ENCODE peak calls at places on chromosomes 3 and 15, in ten cellular contexts. G is fibroblast of mammary gland, B is right cardiac atrium, H is right lobe of liver, D is retinal pigment epithelial cell, W is aorta, V is H7, Y is SJSA1, J is brain microvascular endothelial cell, E is endothelial cell of umbilical vein. A is an unnamed sample.

GRCh38 chr3:31534036-31534435 is 1.3 kb downstream of the STT3B start:
- DNase-seq in V (no peak), J (no peak), W (no peak), H (no peak), Y (no peak), G (no peak), E (no peak), D (no peak), B (no peak), A (no peak)

GRCh38 chr3:99780749-99781148 is 36.9 kb upstream of the CMSS1 start:
- DNase-seq in H (no peak), B (no peak), J (no peak), E (no peak), W (no peak), Y (no peak), D (no peak), G (no peak), V (no peak), A (no peak)

GRCh38 chr15:94206463-94207167 is 24.7 kb upstream of the MCTP2 start:
- DNase-seq in E (no peak), H (no peak), G (peak), J (peak), Y (peak), V (no peak), B (no peak), W (no peak), D (no peak), A (no peak)

GRCh38 chr3:111539351-111540331 is 2.4 kb upstream of the CD96 start:
- DNase-seq in E (no peak), Y (peak), G (peak), D (no peak), J (peak), V (peak), B (peak), H (peak), W (no peak), A (peak)

GRCh38 chr15:64571857-64572291 is 111.5 kb downstream of the ZNF609 start:
- DNase-seq in D (no peak), W (no peak), V (no peak), G (no peak), H (no peak), Y (no peak), B (no peak), J (no peak), E (peak), A (no peak)

GRCh38 chr15:38299216-38299615 is 46.6 kb downstream of the SPRED1 start:
- DNase-seq in H (no peak), W (no peak), E (no peak), B (no peak), G (peak), D (no peak), Y (no peak), J (peak), V (no peak), A (no peak)

GRCh38 chr3:195180490-195181106 is 90.4 kb downstream of the XXYLT1 start:
- DNase-seq in W (no peak), G (no peak), E (peak), D (no peak), J (no peak), B (no peak), H (peak), Y (no peak), V (no peak), A (no peak)

GRCh38 chr3:172204716-172205115 is 165.3 kb downstream of the FNDC3B start:
- DNase-seq in Y (no peak), E (no peak), G (no peak), B (no peak), H (no peak), D (no peak), W (no peak), V (no peak), J (no peak), A (no peak)

GRCh38 chr3:14262212-14262611 is 83.6 kb downstream of the LSM3 start:
- DNase-seq in J (no peak), G (peak), H (no peak), W (no peak), E (no peak), B (no peak), V (no peak), D (no peak), Y (no peak), A (no peak)

GRCh38 chr15:80490431-80490990 is 86.3 kb downstream of the ARNT2 start:
- DNase-seq in B (no peak), V (no peak), J (no peak), Y (no peak), E (no peak), G (no peak), H (no peak), W (no peak), D (no peak), A (no peak)

GRCh38 chr15:56243117-56243773 is 434 bp downstream of the RFX7 start:
- DNase-seq in H (peak), V (peak), J (no peak), G (peak), B (peak), Y (peak), W (peak), D (no peak), E (peak), A (peak)

GRCh38 chr3:187999821-188000220 is 154.1 kb upstream of the LPP start:
- DNase-seq in D (no peak), H (no peak), G (no peak), Y (no peak), V (no peak), E (no peak), W (no peak), J (no peak), B (no peak), A (no peak)

GRCh38 chr3:16464499-16465150 is 48.9 kb downstream of the RFTN1 start:
- DNase-seq in W (no peak), B (no peak), E (no peak), G (no peak), D (no peak), H (no peak), V (no peak), J (no peak), Y (no peak), A (no peak)

GRCh38 chr3:16466822-16467221 is 46.7 kb downstream of the RFTN1 start:
- DNase-seq in Y (no peak), B (no peak), D (no peak), W (no peak), G (no peak), E (no peak), H (no peak), J (no peak), V (no peak), A (no peak)

GRCh38 chr3:16468114-16469098 is 45.1 kb downstream of the RFTN1 start:
- DNase-seq in G (no peak), D (no peak), B (peak), Y (no peak), J (peak), V (no peak), E (peak), W (no peak), H (no peak), A (no peak)

GRCh38 chr3:16470590-16470989 is 42.9 kb downstream of the RFTN1 start:
- DNase-seq in H (no peak), J (no peak), W (no peak), G (no peak), B (no peak), V (no peak), E (no peak), D (no peak), Y (no peak), A (no peak)

GRCh38 chr3:16467368-16467767 is 46.1 kb downstream of the RFTN1 start:
- DNase-seq in Y (no peak), B (no peak), H (no peak), J (no peak), E (no peak), D (no peak), W (peak), G (no peak), V (no peak), A (no peak)
- H3K4me3 ChIP-seq in Y (no peak), B (no peak), H (no peak), J (no peak), E (no peak), D (no peak), W (no peak), G (no peak), V (no peak), A (no peak)

DNA sequence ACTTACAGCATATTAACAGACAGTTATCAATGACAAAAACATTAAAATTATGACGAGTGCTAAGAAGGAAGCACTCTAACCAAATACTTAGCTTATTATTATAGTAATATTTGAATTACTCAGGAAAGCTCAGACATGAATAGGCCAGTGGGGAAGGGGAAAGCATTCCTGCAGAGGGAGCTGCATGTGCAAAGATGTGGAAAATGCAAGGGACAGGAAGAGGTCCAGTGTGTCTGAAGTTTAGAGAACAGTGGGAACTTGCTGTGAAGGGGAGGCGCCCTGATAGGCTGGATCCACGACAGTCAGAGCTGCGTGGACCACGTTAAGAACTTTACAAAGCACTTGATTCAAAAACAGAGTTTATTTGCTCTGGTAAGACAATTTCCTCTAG is 1.2 kb upstream of the SPICE1 start:
- DNase-seq in H (no peak), E (peak), V (no peak), W (no peak), G (no peak), B (no peak), D (no peak), J (no peak), Y (no peak), A (no peak)
- H3K4me3 ChIP-seq in H (no peak), E (peak), V (no peak), W (no peak), G (no peak), B (no peak), D (no peak), J (no peak), Y (no peak), A (peak)

GRCh38 chr3:139672884-139673283 is 4.9 kb downstream of the NMNAT3 start:
- DNase-seq in B (no peak), H (no peak), E (no peak), D (no peak), G (no peak), V (no peak), W (no peak), J (no peak), Y (no peak), A (no peak)

GRCh38 chr3:139676634-139677197 is 1.1 kb downstream of the NMNAT3 start:
- DNase-seq in V (no peak), G (no peak), B (no peak), D (no peak), H (no peak), Y (no peak), W (no peak), J (no peak), E (no peak), A (no peak)

GRCh38 chr3:139674585-139675260 is 3.0 kb downstream of the NMNAT3 start:
- DNase-seq in D (no peak), V (no peak), E (no peak), Y (no peak), G (no peak), W (no peak), J (no peak), H (no peak), B (no peak), A (no peak)

GRCh38 chr3:139677341-139678155 is at the start of gene NMNAT3:
- DNase-seq in G (peak), D (peak), V (peak), H (peak), B (peak), Y (no peak), J (peak), E (peak), W (peak), A (peak)

DNA sequence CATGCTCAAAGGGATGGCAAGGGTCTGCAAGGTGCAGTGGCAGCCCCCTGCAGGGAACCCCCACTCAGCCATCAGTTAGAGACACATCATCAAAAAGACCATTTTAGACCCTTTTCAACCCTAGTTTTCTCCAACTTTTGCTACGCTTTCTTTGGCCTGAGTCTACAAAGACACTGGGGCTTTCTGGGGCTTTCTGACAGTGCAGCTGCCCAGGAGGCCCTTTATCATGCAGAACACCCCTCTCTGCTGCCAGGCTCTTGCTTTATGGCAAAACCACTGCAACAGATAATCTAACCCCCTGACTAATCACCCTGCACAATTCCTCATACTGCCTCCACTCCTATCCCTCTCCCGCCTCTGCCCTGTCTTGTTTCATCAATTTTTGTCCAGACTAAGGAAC is 2.4 kb downstream of the NMNAT3 start:
- DNase-seq in D (no peak), E (no peak), J (no peak), G (no peak), V (peak), W (no peak), B (no peak), H (no peak), Y (no peak), A (no peak)
- H3K4me3 ChIP-seq in D (no peak), E (no peak), J (no peak), G (no peak), V (no peak), W (no peak), B (no peak), H (no peak), Y (no peak), A (no peak)

GRCh38 chr15:67105065-67105951 is 39.9 kb downstream of the SMAD3 start:
- DNase-seq in D (peak), Y (peak), G (peak), H (peak), W (peak), J (peak), E (peak), V (peak), B (peak), A (no peak)

GRCh38 chr15:67106764-67107013 is 41.3 kb downstream of the SMAD3 start:
- DNase-seq in Y (no peak), H (no peak), W (no peak), V (no peak), J (no peak), G (no peak), D (no peak), E (no peak), B (no peak), A (no peak)

GRCh38 chr15:67108122-67108871 is 42.9 kb downstream of the SMAD3 start:
- DNase-seq in E (no peak), W (peak), V (no peak), J (no peak), D (no peak), H (no peak), G (peak), B (no peak), Y (no peak), A (no peak)

GRCh38 chr15:67105991-67106763 is 40.8 kb downstream of the SMAD3 start:
- DNase-seq in G (no peak), Y (no peak), E (peak), D (no peak), W (peak), V (no peak), J (no peak), H (no peak), B (no peak), A (no peak)

DNA sequence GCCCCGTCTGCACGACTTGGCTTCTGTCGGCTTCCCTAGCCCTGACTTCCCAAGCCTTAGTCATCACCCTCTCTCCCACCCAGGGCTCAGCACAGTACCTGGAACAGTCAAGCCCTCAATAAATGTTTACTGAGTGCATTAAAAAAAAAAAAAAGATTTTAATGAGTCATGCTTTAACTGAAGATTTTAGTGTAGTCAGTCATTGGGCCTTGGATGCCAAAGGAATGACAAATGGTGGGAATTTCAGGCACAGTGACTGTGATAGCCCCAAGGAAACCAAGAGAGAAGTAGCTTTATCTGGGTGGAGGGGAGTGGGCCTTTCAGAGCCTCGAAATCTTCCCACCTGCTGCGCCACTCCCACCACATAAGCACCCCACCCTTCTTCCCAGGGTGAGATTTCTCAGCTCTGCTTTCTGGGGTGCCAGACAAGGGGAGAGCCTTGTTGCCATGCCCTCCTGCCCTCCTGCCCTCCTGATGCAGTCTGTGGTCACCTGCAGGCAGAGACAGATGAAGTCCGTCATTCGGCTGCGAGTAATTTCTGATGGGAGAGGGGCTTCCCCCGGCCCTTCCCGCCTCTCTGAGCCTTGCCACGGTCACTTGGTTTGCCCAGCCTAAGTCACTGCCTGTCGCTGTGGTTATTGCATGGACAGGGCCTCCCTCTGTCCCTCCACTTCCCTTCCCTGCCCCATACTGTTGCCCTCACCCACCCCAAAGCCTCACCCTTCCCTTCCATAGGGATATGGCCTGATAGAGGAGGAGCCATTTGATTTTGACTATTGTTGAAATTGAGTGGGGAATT is 41.8 kb downstream of the SMAD3 start:
- DNase-seq in G (peak), D (peak), Y (peak), H (peak), W (peak), B (peak), E (peak), J (peak), V (no peak), A (no peak)
- H3K4me3 ChIP-seq in G (no peak), D (no peak), Y (no peak), H (no peak), W (no peak), B (no peak), E (no peak), J (no peak), V (no peak), A (no peak)

GRCh38 chr3:34938784-34939183 is 700.5 kb upstream of the ARPP21 start:
- DNase-seq in D (no peak), V (no peak), B (no peak), Y (no peak), W (no peak), J (no peak), G (no peak), E (no peak), H (no peak), A (no peak)

GRCh38 chr3:34947849-34948248 is 691.5 kb upstream of the ARPP21 start:
- DNase-seq in E (peak), W (no peak), J (peak), H (no peak), G (peak), B (no peak), V (peak), D (peak), Y (no peak), A (no peak)

DNA sequence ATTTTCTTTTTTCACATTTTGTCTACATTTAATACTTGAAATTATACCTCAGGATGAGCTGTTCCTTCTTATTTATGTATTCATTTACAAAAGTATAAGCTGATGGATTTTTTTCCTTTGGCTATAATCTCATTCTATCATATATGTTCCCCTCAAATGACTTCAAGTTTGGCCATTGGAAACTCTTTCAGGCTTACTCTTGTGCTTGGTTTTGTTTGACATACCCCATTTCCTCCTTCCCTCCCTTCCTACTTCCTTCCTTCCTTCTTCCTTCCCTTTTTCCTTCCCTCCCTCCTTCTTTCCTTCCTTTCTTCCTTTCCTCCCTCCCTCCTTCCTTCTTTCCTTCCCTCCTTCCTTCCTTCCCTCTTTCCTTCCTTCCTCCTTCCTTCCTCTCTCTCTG is 697.1 kb upstream of the ARPP21 start:
- DNase-seq in B (no peak), H (no peak), Y (no peak), D (no peak), V (no peak), J (no peak), E (no peak), G (no peak), W (no peak), A (no peak)
- H3K4me3 ChIP-seq in B (no peak), H (no peak), Y (no peak), D (no peak), V (no peak), J (no peak), E (no peak), G (no peak), W (no peak), A (no peak)

GRCh38 chr3:125628212-125628611 is 32.9 kb upstream of the OSBPL11 start:
- DNase-seq in H (no peak), D (no peak), V (no peak), W (no peak), J (no peak), B (no peak), G (no peak), E (no peak), Y (no peak), A (no peak)
- H3K4me3 ChIP-seq in H (no peak), D (no peak), V (no peak), W (no peak), J (no peak), B (no peak), G (no peak), E (no peak), Y (no peak), A (no peak)

DNA sequence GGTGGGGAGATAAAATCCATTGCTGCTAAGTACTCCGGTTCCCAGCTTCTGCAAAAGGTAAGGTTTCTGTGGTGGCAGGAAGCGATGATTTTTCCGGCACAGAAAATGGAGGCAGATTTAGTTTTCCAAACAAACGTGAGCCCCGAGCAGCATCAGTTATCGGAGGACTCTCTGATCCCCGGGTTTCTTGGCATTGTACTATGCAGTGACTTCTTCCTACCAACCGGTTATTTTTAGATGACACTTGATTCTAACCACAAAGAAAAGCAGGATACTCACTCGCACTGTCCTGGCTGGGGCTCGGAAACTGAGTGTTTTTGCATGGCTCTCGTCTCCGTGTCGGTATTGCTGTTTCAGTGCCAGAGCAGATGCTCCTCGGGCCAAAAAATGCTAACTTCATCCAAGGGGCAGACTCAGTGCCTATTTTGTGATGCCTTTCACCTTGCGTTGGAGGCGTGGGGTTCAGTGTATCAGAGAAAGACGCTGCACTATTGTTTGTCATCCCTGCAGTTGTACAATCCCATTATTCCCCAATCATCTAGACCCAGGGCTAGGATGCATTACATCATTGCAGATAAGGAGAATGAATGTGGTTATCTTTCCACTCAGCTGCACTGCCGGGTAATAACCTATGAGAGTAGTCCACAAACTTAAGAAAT is 1.3 kb downstream of the CACNA2D3 start:
- DNase-seq in V (no peak), G (no peak), E (no peak), W (peak), Y (no peak), H (no peak), J (no peak), B (no peak), D (no peak), A (no peak)
- H3K4me3 ChIP-seq in V (peak), G (no peak), E (no peak), W (peak), Y (no peak), H (no peak), J (no peak), B (peak), D (no peak), A (peak)

DNA sequence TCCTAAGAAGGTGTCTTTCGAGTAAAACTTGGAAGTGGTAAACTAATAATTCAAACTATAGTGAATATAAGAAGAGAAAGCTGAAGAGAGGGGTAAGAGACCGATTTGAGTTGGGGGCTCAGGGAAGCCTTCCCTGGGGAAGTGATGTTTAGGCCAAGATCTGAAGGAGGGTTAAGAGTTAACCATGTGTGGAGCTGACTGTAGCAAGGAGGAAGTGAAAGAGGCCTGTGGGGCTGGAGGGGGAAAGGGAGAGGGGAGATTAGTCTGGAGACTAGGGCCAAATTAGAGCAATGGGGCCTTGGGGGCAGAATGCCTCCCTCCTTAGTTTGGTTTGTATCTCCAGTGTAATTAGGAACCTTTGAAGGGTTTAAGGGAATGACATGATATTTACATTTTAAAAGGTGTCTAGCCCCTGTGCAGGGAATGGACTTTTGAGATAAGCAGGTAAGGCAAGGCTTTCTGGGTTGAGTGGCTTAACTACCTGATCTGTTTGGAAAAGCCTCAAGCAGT is 2.2 kb downstream of the ZNF592 start:
- DNase-seq in G (no peak), J (no peak), D (no peak), E (no peak), B (no peak), V (no peak), W (peak), Y (no peak), H (no peak), A (no peak)
- H3K4me3 ChIP-seq in G (no peak), J (no peak), D (no peak), E (peak), B (no peak), V (no peak), W (no peak), Y (no peak), H (no peak), A (peak)